ENCODE peak calls at places on chromosome 16, in four cellular contexts. One of them, this sample, is unnamed.
A peak's percentile ranks its signal among the peaks of the same experiment; 100 is the strongest.

GRCh38 chr16:87740441-87740840 is 25.3 kb downstream of the KLHDC4 start:
- DNase-seq in fibroblast of villous mesenchyme: peak; percentile 75
- DNase-seq in brain microvascular endothelial cell: peak; percentile 18
- DNase-seq in activated B cell treated with CpG ODN at 0.5 μM for 24 hours: no peak
- DNase-seq in this sample: no peak

GRCh38 chr16:65959978-65960377 is 406.5 kb upstream of the CDH5 start:
- DNase-seq in fibroblast of villous mesenchyme: no peak
- DNase-seq in brain microvascular endothelial cell: no peak
- DNase-seq in activated B cell treated with CpG ODN at 0.5 μM for 24 hours: no peak
- DNase-seq in this sample: no peak

GRCh38 chr16:68228652-68229051 is 7.3 kb downstream of the ESRP2 start:
- DNase-seq in fibroblast of villous mesenchyme: no peak
- DNase-seq in brain microvascular endothelial cell: no peak
- DNase-seq in activated B cell treated with CpG ODN at 0.5 μM for 24 hours: no peak
- DNase-seq in this sample: no peak

GRCh38 chr16:65409505-65409904 is 287.6 kb upstream of the CDH11 start:
- DNase-seq in fibroblast of villous mesenchyme: no peak
- DNase-seq in brain microvascular endothelial cell: no peak
- DNase-seq in activated B cell treated with CpG ODN at 0.5 μM for 24 hours: no peak
- DNase-seq in this sample: no peak

GRCh38 chr16:66605177-66605999 is 884 bp downstream of the CMTM3 start:
- DNase-seq in fibroblast of villous mesenchyme: peak; percentile 38
- DNase-seq in brain microvascular endothelial cell: peak; percentile 41
- DNase-seq in activated B cell treated with CpG ODN at 0.5 μM for 24 hours: peak; percentile 35
- DNase-seq in this sample: no peak

GRCh38 chr16:62068747-62069146 is 32.5 kb upstream of the CDH8 start:
- DNase-seq in fibroblast of villous mesenchyme: no peak
- DNase-seq in brain microvascular endothelial cell: no peak
- DNase-seq in activated B cell treated with CpG ODN at 0.5 μM for 24 hours: no peak
- DNase-seq in this sample: no peak

GRCh38 chr16:72844225-72844920 is 203.6 kb downstream of the ZFHX3 start:
- DNase-seq in fibroblast of villous mesenchyme: peak; percentile 28
- DNase-seq in brain microvascular endothelial cell: no peak
- DNase-seq in activated B cell treated with CpG ODN at 0.5 μM for 24 hours: no peak
- DNase-seq in this sample: no peak

GRCh38 chr16:68146583-68146982 is 61.4 kb downstream of the NFATC3 start:
- DNase-seq in fibroblast of villous mesenchyme: peak; percentile 85
- DNase-seq in brain microvascular endothelial cell: peak; percentile 41
- DNase-seq in activated B cell treated with CpG ODN at 0.5 μM for 24 hours: no peak
- DNase-seq in this sample: no peak

GRCh38 chr16:71407731-71408130 is 34.1 kb downstream of the TLE7 start:
- DNase-seq in fibroblast of villous mesenchyme: no peak
- DNase-seq in brain microvascular endothelial cell: no peak
- DNase-seq in activated B cell treated with CpG ODN at 0.5 μM for 24 hours: no peak
- DNase-seq in this sample: no peak

GRCh38 chr16:73390936-73391335 is 343.0 kb upstream of the ZFHX3 start:
- DNase-seq in fibroblast of villous mesenchyme: no peak
- DNase-seq in brain microvascular endothelial cell: peak; percentile 13
- DNase-seq in activated B cell treated with CpG ODN at 0.5 μM for 24 hours: no peak
- DNase-seq in this sample: no peak

GRCh38 chr16:16083421-16084156 is 134.2 kb downstream of the ABCC1 start:
- DNase-seq in fibroblast of villous mesenchyme: no peak
- DNase-seq in brain microvascular endothelial cell: peak; percentile 22
- DNase-seq in activated B cell treated with CpG ODN at 0.5 μM for 24 hours: no peak
- DNase-seq in this sample: no peak